ENCODE peak calls at places on chromosomes 3 and 15, in five cellular contexts. Z is neuronal stem cell; K is HuH-7; W is cardiac muscle cell; N is activated T-cell treated with anti-CD3 and anti-CD28 coated beads, Interleukin-2, amount 50 U/mL, for 48 hours. Q is an unnamed sample.

GRCh38 chr3:97996988-97997387 is 24.8 kb upstream of the RIOX2 start:
- DNase-seq in K (no peak), Z (no peak), W (no peak), N (no peak), Q (no peak)

GRCh38 chr3:13023251-13024055 is 49.8 kb downstream of the IQSEC1 start:
- DNase-seq in W (no peak), N (no peak), K (no peak), Z (no peak), Q (peak)

GRCh38 chr15:98177950-98178848 is 217.7 kb downstream of the ARRDC4 start:
- DNase-seq in K (peak), Z (peak), W (peak), N (peak), Q (peak)

GRCh38 chr3:177905895-177906511 is 630.2 kb upstream of the KCNMB2 start:
- DNase-seq in K (peak), W (peak), Z (no peak), N (no peak), Q (no peak)

GRCh38 chr15:71611721-71612016 is 198.7 kb upstream of the NR2E3 start:
- DNase-seq in K (no peak), Z (no peak), W (no peak), N (no peak), Q (no peak)

GRCh38 chr3:13718437-13718836 is 161.4 kb downstream of the WNT7A start:
- DNase-seq in K (no peak), Z (no peak), W (no peak), N (no peak), Q (no peak)

GRCh38 chr15:91126080-91126479 is 26.0 kb downstream of the SV2B start:
- DNase-seq in W (no peak), N (no peak), K (no peak), Z (no peak), Q (no peak)

GRCh38 chr3:190366145-190366544 is 21.8 kb upstream of the CLDN16 start:
- DNase-seq in N (no peak), K (no peak), Z (no peak), W (peak), Q (no peak)

GRCh38 chr3:88219138-88219792 is 69.5 kb downstream of the C3orf38 start:
- DNase-seq in N (peak), W (peak), Z (peak), K (peak), Q (peak)

GRCh38 chr3:44509985-44510360 is 32.5 kb upstream of the ZNF445 start:
- DNase-seq in K (no peak), N (no peak), Z (peak), W (peak), Q (no peak)

GRCh38 chr3:194749631-194750271 is 64.1 kb downstream of the FAM43A start:
- DNase-seq in K (peak), N (no peak), Z (no peak), W (no peak), Q (no peak)

GRCh38 chr3:45992820-45993219 is 2.8 kb downstream of the FYCO1 start:
- DNase-seq in N (no peak), K (no peak), W (peak), Z (no peak), Q (no peak)

GRCh38 chr15:62475595-62475994 is 310.5 kb upstream of the C2CD4B start:
- DNase-seq in W (no peak), K (no peak), N (no peak), Z (no peak), Q (no peak)

GRCh38 chr3:157104521-157104920 is 55.4 kb downstream of the CCNL1 start:
- DNase-seq in Z (no peak), W (no peak), N (no peak), K (no peak), Q (no peak)

GRCh38 chr3:125003369-125003853 is 52.4 kb downstream of the HEG1 start:
- DNase-seq in N (no peak), K (peak), W (peak), Z (no peak), Q (no peak)

GRCh38 chr3:106030620-106030945 is 161.8 kb upstream of the CBLB start:
- DNase-seq in K (no peak), Z (no peak), N (no peak), W (peak), Q (no peak)

GRCh38 chr15:55108858-55109518 is 87.8 kb downstream of the RSL24D1 start:
- DNase-seq in Z (peak), N (peak), W (peak), K (peak), Q (peak)

GRCh38 chr15:85151861-85152260 is 170.2 kb downstream of the PDE8A start:
- DNase-seq in Z (no peak), N (no peak), W (no peak), K (no peak), Q (no peak)

GRCh38 chr3:186129206-186129605 is 20.3 kb upstream of the ETV5 start:
- DNase-seq in W (no peak), N (no peak), K (no peak), Z (no peak), Q (no peak)

GRCh38 chr3:161081675-161082462 is 23.3 kb downstream of the B3GALNT1 start:
- DNase-seq in N (no peak), W (peak), Z (no peak), K (no peak), Q (no peak)

GRCh38 chr3:15430624-15431023 is 3.2 kb downstream of the EAF1 start:
- DNase-seq in K (no peak), N (no peak), W (no peak), Z (no peak), Q (no peak)

GRCh38 chr3:55202320-55202719 is 274.5 kb upstream of the LRTM1 start:
- DNase-seq in Z (no peak), N (no peak), W (peak), K (no peak), Q (no peak)

GRCh38 chr3:173395412-173396181 is 1.9 kb upstream of the NLGN1 start:
- DNase-seq in K (peak), Z (peak), W (peak), N (peak), Q (peak)

GRCh38 chr3:17195192-17195611 is 310.4 kb downstream of the PLCL2 start:
- DNase-seq in W (peak), N (peak), K (peak), Z (no peak), Q (no peak)

GRCh38 chr15:82790321-82790720 is 15.5 kb downstream of the FSD2 start:
- DNase-seq in Z (no peak), W (no peak), N (no peak), K (no peak), Q (no peak)

GRCh38 chr3:171906951-171907676 is 64.0 kb downstream of the TMEM212 start:
- DNase-seq in Z (no peak), K (no peak), W (no peak), N (no peak), Q (no peak)

GRCh38 chr3:17820704-17821103 is 78.3 kb upstream of the TBC1D5 start:
- DNase-seq in N (no peak), Z (no peak), K (no peak), W (no peak), Q (no peak)

GRCh38 chr3:172107403-172107802 is 68.0 kb downstream of the FNDC3B start:
- DNase-seq in Z (no peak), N (peak), K (no peak), W (no peak), Q (peak)

Q was measured in stimulated activated naive CD8-positive, alpha-beta T cell treated with anti-CD3 and anti-CD28 coated beads, Interleukin-15, Interleukin-2, amounts not matched to agents 100 U/mL and 50 U/mL, for 24 hours.